ENCODE peak calls at places on chromosomes 2 and 18, in eight cellular contexts. One of them, this sample, is unnamed.

GRCh38 chr18:70522183-70522582 is 233.3 kb downstream of the SOCS6 start:
- DNase-seq in EL: no peak
- DNase-seq in KG1: no peak
- DNase-seq in HTR-8/SVneo: no peak
- DNase-seq in C1 segment of cervical spinal cord: peak
- DNase-seq in posterior vena cava: no peak
- DNase-seq in activated CD8-positive, alpha-beta T cell treated with anti-CD3 and anti-CD28 coated beads for 36 hours: no peak
- DNase-seq in activated gamma-delta T cell treated with anti-CD3 and anti-CD28 coated beads, Interleukin-2, amount 50 U/mL, for 16 hours: no peak
- DNase-seq in this sample: no peak

GRCh38 chr2:238571626-238572372 is 145.1 kb downstream of the ASB1 start:
- DNase-seq in HTR-8/SVneo: no peak
- DNase-seq in KG1: no peak
- DNase-seq in activated CD8-positive, alpha-beta T cell treated with anti-CD3 and anti-CD28 coated beads for 36 hours: no peak
- DNase-seq in C1 segment of cervical spinal cord: no peak
- DNase-seq in EL: no peak
- DNase-seq in activated gamma-delta T cell treated with anti-CD3 and anti-CD28 coated beads, Interleukin-2, amount 50 U/mL, for 16 hours: no peak
- DNase-seq in posterior vena cava: peak
- DNase-seq in this sample: no peak

GRCh38 chr2:148201075-148202004 is 180.4 kb downstream of the MBD5 start:
- DNase-seq in activated CD8-positive, alpha-beta T cell treated with anti-CD3 and anti-CD28 coated beads for 36 hours: peak
- DNase-seq in C1 segment of cervical spinal cord: peak
- DNase-seq in HTR-8/SVneo: peak
- DNase-seq in posterior vena cava: peak
- DNase-seq in KG1: no peak
- DNase-seq in activated gamma-delta T cell treated with anti-CD3 and anti-CD28 coated beads, Interleukin-2, amount 50 U/mL, for 16 hours: no peak
- DNase-seq in EL: peak
- DNase-seq in this sample: no peak

GRCh38 chr2:79099140-79099686 is 11.4 kb upstream of the REG1B start:
- DNase-seq in activated gamma-delta T cell treated with anti-CD3 and anti-CD28 coated beads, Interleukin-2, amount 50 U/mL, for 16 hours: no peak
- DNase-seq in C1 segment of cervical spinal cord: no peak
- DNase-seq in activated CD8-positive, alpha-beta T cell treated with anti-CD3 and anti-CD28 coated beads for 36 hours: no peak
- DNase-seq in posterior vena cava: no peak
- DNase-seq in KG1: no peak
- DNase-seq in EL: no peak
- DNase-seq in HTR-8/SVneo: no peak
- DNase-seq in this sample: no peak

GRCh38 chr2:33129261-33129660 is 182.5 kb downstream of the LTBP1 start:
- DNase-seq in activated gamma-delta T cell treated with anti-CD3 and anti-CD28 coated beads, Interleukin-2, amount 50 U/mL, for 16 hours: no peak
- DNase-seq in HTR-8/SVneo: no peak
- DNase-seq in posterior vena cava: no peak
- DNase-seq in KG1: no peak
- DNase-seq in activated CD8-positive, alpha-beta T cell treated with anti-CD3 and anti-CD28 coated beads for 36 hours: no peak
- DNase-seq in C1 segment of cervical spinal cord: no peak
- DNase-seq in EL: no peak
- DNase-seq in this sample: no peak

GRCh38 chr2:21270658-21271057 is 146.9 kb downstream of the TDRD15 start:
- DNase-seq in KG1: no peak
- DNase-seq in activated CD8-positive, alpha-beta T cell treated with anti-CD3 and anti-CD28 coated beads for 36 hours: no peak
- DNase-seq in C1 segment of cervical spinal cord: no peak
- DNase-seq in activated gamma-delta T cell treated with anti-CD3 and anti-CD28 coated beads, Interleukin-2, amount 50 U/mL, for 16 hours: no peak
- DNase-seq in posterior vena cava: peak
- DNase-seq in HTR-8/SVneo: no peak
- DNase-seq in EL: no peak
- DNase-seq in this sample: no peak

GRCh38 chr2:200408428-200409311 is 101.2 kb downstream of the KCTD18 start:
- DNase-seq in C1 segment of cervical spinal cord: no peak
- DNase-seq in HTR-8/SVneo: peak
- DNase-seq in activated gamma-delta T cell treated with anti-CD3 and anti-CD28 coated beads, Interleukin-2, amount 50 U/mL, for 16 hours: no peak
- DNase-seq in KG1: no peak
- DNase-seq in activated CD8-positive, alpha-beta T cell treated with anti-CD3 and anti-CD28 coated beads for 36 hours: no peak
- DNase-seq in posterior vena cava: no peak
- DNase-seq in EL: peak
- DNase-seq in this sample: no peak

GRCh38 chr2:191512202-191512601 is 165.7 kb upstream of the NABP1 start:
- DNase-seq in C1 segment of cervical spinal cord: no peak
- DNase-seq in EL: no peak
- DNase-seq in activated gamma-delta T cell treated with anti-CD3 and anti-CD28 coated beads, Interleukin-2, amount 50 U/mL, for 16 hours: no peak
- DNase-seq in HTR-8/SVneo: no peak
- DNase-seq in posterior vena cava: no peak
- DNase-seq in KG1: no peak
- DNase-seq in activated CD8-positive, alpha-beta T cell treated with anti-CD3 and anti-CD28 coated beads for 36 hours: no peak
- DNase-seq in this sample: no peak

GRCh38 chr2:24950100-24950499 is 21.7 kb downstream of the DNAJC27 start:
- DNase-seq in activated gamma-delta T cell treated with anti-CD3 and anti-CD28 coated beads, Interleukin-2, amount 50 U/mL, for 16 hours: no peak
- DNase-seq in posterior vena cava: no peak
- DNase-seq in HTR-8/SVneo: no peak
- DNase-seq in activated CD8-positive, alpha-beta T cell treated with anti-CD3 and anti-CD28 coated beads for 36 hours: no peak
- DNase-seq in EL: no peak
- DNase-seq in C1 segment of cervical spinal cord: no peak
- DNase-seq in KG1: no peak
- DNase-seq in this sample: no peak

GRCh38 chr2:30765876-30766470 is 41.3 kb downstream of the CAPN13 start:
- DNase-seq in posterior vena cava: peak
- DNase-seq in C1 segment of cervical spinal cord: no peak
- DNase-seq in HTR-8/SVneo: no peak
- DNase-seq in activated CD8-positive, alpha-beta T cell treated with anti-CD3 and anti-CD28 coated beads for 36 hours: peak
- DNase-seq in KG1: no peak
- DNase-seq in EL: no peak
- DNase-seq in activated gamma-delta T cell treated with anti-CD3 and anti-CD28 coated beads, Interleukin-2, amount 50 U/mL, for 16 hours: no peak
- DNase-seq in this sample: no peak

GRCh38 chr2:66323496-66323895 is 111.4 kb upstream of the MEIS1 start:
- DNase-seq in HTR-8/SVneo: no peak
- DNase-seq in posterior vena cava: no peak
- DNase-seq in activated CD8-positive, alpha-beta T cell treated with anti-CD3 and anti-CD28 coated beads for 36 hours: no peak
- DNase-seq in KG1: no peak
- DNase-seq in EL: no peak
- DNase-seq in C1 segment of cervical spinal cord: no peak
- DNase-seq in activated gamma-delta T cell treated with anti-CD3 and anti-CD28 coated beads, Interleukin-2, amount 50 U/mL, for 16 hours: no peak
- DNase-seq in this sample: no peak

GRCh38 chr2:227324671-227325055 is 388 bp upstream of the MFF start:
- DNase-seq in EL: no peak
- DNase-seq in C1 segment of cervical spinal cord: no peak
- DNase-seq in HTR-8/SVneo: peak
- DNase-seq in KG1: no peak
- DNase-seq in posterior vena cava: no peak
- DNase-seq in activated gamma-delta T cell treated with anti-CD3 and anti-CD28 coated beads, Interleukin-2, amount 50 U/mL, for 16 hours: no peak
- DNase-seq in activated CD8-positive, alpha-beta T cell treated with anti-CD3 and anti-CD28 coated beads for 36 hours: no peak
- DNase-seq in this sample: no peak

GRCh38 chr2:54386993-54387590 is 69.0 kb upstream of the SPTBN1 start:
- DNase-seq in activated gamma-delta T cell treated with anti-CD3 and anti-CD28 coated beads, Interleukin-2, amount 50 U/mL, for 16 hours: no peak
- DNase-seq in EL: peak
- DNase-seq in C1 segment of cervical spinal cord: no peak
- DNase-seq in posterior vena cava: no peak
- DNase-seq in KG1: no peak
- DNase-seq in HTR-8/SVneo: no peak
- DNase-seq in activated CD8-positive, alpha-beta T cell treated with anti-CD3 and anti-CD28 coated beads for 36 hours: no peak
- DNase-seq in this sample: no peak

GRCh38 chr2:37679072-37679695 is 7.7 kb upstream of the CDC42EP3 start:
- DNase-seq in activated CD8-positive, alpha-beta T cell treated with anti-CD3 and anti-CD28 coated beads for 36 hours: no peak
- DNase-seq in EL: no peak
- DNase-seq in C1 segment of cervical spinal cord: no peak
- DNase-seq in KG1: no peak
- DNase-seq in HTR-8/SVneo: no peak
- DNase-seq in activated gamma-delta T cell treated with anti-CD3 and anti-CD28 coated beads, Interleukin-2, amount 50 U/mL, for 16 hours: no peak
- DNase-seq in posterior vena cava: no peak
- DNase-seq in this sample: no peak

GRCh38 chr2:240526521-240526920 is 31.3 kb downstream of the ANKMY1 start:
- DNase-seq in EL: no peak
- DNase-seq in C1 segment of cervical spinal cord: no peak
- DNase-seq in posterior vena cava: no peak
- DNase-seq in activated gamma-delta T cell treated with anti-CD3 and anti-CD28 coated beads, Interleukin-2, amount 50 U/mL, for 16 hours: no peak
- DNase-seq in activated CD8-positive, alpha-beta T cell treated with anti-CD3 and anti-CD28 coated beads for 36 hours: no peak
- DNase-seq in KG1: no peak
- DNase-seq in HTR-8/SVneo: no peak
- DNase-seq in this sample: no peak

GRCh38 chr2:127164761-127165538 is 55.1 kb downstream of the CYP27C1 start:
- DNase-seq in posterior vena cava: peak
- DNase-seq in C1 segment of cervical spinal cord: no peak
- DNase-seq in EL: no peak
- DNase-seq in KG1: no peak
- DNase-seq in activated CD8-positive, alpha-beta T cell treated with anti-CD3 and anti-CD28 coated beads for 36 hours: no peak
- DNase-seq in activated gamma-delta T cell treated with anti-CD3 and anti-CD28 coated beads, Interleukin-2, amount 50 U/mL, for 16 hours: no peak
- DNase-seq in HTR-8/SVneo: no peak
- DNase-seq in this sample: no peak

GRCh38 chr2:144032566-144032965 is 487.4 kb downstream of the ZEB2 start:
- DNase-seq in activated gamma-delta T cell treated with anti-CD3 and anti-CD28 coated beads, Interleukin-2, amount 50 U/mL, for 16 hours: no peak
- DNase-seq in C1 segment of cervical spinal cord: no peak
- DNase-seq in KG1: no peak
- DNase-seq in EL: no peak
- DNase-seq in HTR-8/SVneo: no peak
- DNase-seq in posterior vena cava: no peak
- DNase-seq in activated CD8-positive, alpha-beta T cell treated with anti-CD3 and anti-CD28 coated beads for 36 hours: no peak
- DNase-seq in this sample: no peak

GRCh38 chr2:180519276-180519675 is 461.1 kb upstream of the UBE2E3 start:
- DNase-seq in HTR-8/SVneo: no peak
- DNase-seq in C1 segment of cervical spinal cord: no peak
- DNase-seq in activated CD8-positive, alpha-beta T cell treated with anti-CD3 and anti-CD28 coated beads for 36 hours: no peak
- DNase-seq in KG1: no peak
- DNase-seq in posterior vena cava: no peak
- DNase-seq in activated gamma-delta T cell treated with anti-CD3 and anti-CD28 coated beads, Interleukin-2, amount 50 U/mL, for 16 hours: no peak
- DNase-seq in EL: peak
- DNase-seq in this sample: no peak

GRCh38 chr2:108607706-108608301 is 73.5 kb downstream of the LIMS1 start:
- DNase-seq in HTR-8/SVneo: no peak
- DNase-seq in activated gamma-delta T cell treated with anti-CD3 and anti-CD28 coated beads, Interleukin-2, amount 50 U/mL, for 16 hours: peak
- DNase-seq in EL: no peak
- DNase-seq in C1 segment of cervical spinal cord: no peak
- DNase-seq in KG1: peak
- DNase-seq in posterior vena cava: no peak
- DNase-seq in activated CD8-positive, alpha-beta T cell treated with anti-CD3 and anti-CD28 coated beads for 36 hours: peak
- DNase-seq in this sample: no peak

GRCh38 chr2:108215794-108216211 is 24.0 kb upstream of the SULT1C3 start:
- DNase-seq in posterior vena cava: no peak
- DNase-seq in activated gamma-delta T cell treated with anti-CD3 and anti-CD28 coated beads, Interleukin-2, amount 50 U/mL, for 16 hours: no peak
- DNase-seq in HTR-8/SVneo: peak
- DNase-seq in EL: peak
- DNase-seq in KG1: no peak
- DNase-seq in C1 segment of cervical spinal cord: no peak
- DNase-seq in activated CD8-positive, alpha-beta T cell treated with anti-CD3 and anti-CD28 coated beads for 36 hours: no peak
- DNase-seq in this sample: no peak

GRCh38 chr18:23704806-23705205 is 15.6 kb downstream of the LAMA3 start:
- DNase-seq in EL: no peak
- DNase-seq in activated CD8-positive, alpha-beta T cell treated with anti-CD3 and anti-CD28 coated beads for 36 hours: no peak
- DNase-seq in activated gamma-delta T cell treated with anti-CD3 and anti-CD28 coated beads, Interleukin-2, amount 50 U/mL, for 16 hours: no peak
- DNase-seq in KG1: no peak
- DNase-seq in posterior vena cava: no peak
- DNase-seq in C1 segment of cervical spinal cord: no peak
- DNase-seq in HTR-8/SVneo: no peak
- DNase-seq in this sample: no peak

GRCh38 chr18:78980777-78981651 is 1.4 kb downstream of the SALL3 start:
- DNase-seq in EL: no peak
- DNase-seq in activated CD8-positive, alpha-beta T cell treated with anti-CD3 and anti-CD28 coated beads for 36 hours: no peak
- DNase-seq in HTR-8/SVneo: no peak
- DNase-seq in activated gamma-delta T cell treated with anti-CD3 and anti-CD28 coated beads, Interleukin-2, amount 50 U/mL, for 16 hours: no peak
- DNase-seq in posterior vena cava: peak
- DNase-seq in C1 segment of cervical spinal cord: no peak
- DNase-seq in KG1: no peak
- DNase-seq in this sample: no peak

GRCh38 chr18:77254711-77255110 is 5.1 kb downstream of the GALR1 start:
- DNase-seq in KG1: no peak
- DNase-seq in activated gamma-delta T cell treated with anti-CD3 and anti-CD28 coated beads, Interleukin-2, amount 50 U/mL, for 16 hours: no peak
- DNase-seq in HTR-8/SVneo: no peak
- DNase-seq in EL: no peak
- DNase-seq in C1 segment of cervical spinal cord: no peak
- DNase-seq in activated CD8-positive, alpha-beta T cell treated with anti-CD3 and anti-CD28 coated beads for 36 hours: no peak
- DNase-seq in posterior vena cava: no peak
- DNase-seq in this sample: no peak

GRCh38 chr2:32947484-32948143 is 861 bp downstream of the LTBP1 start:
- DNase-seq in C1 segment of cervical spinal cord: no peak
- DNase-seq in activated gamma-delta T cell treated with anti-CD3 and anti-CD28 coated beads, Interleukin-2, amount 50 U/mL, for 16 hours: no peak
- DNase-seq in activated CD8-positive, alpha-beta T cell treated with anti-CD3 and anti-CD28 coated beads for 36 hours: peak
- DNase-seq in HTR-8/SVneo: peak
- DNase-seq in posterior vena cava: no peak
- DNase-seq in KG1: no peak
- DNase-seq in EL: peak
- DNase-seq in this sample: no peak

This sample was measured in natural killer cell treated with Interleukin-12 subunit alpha and Interleukin-12 subunit beta and Interleukin-15 and Interleukin-18, amount 100 ng/mL, for 72 hours.